ENCODE peak calls at places on chromosome 4, in four cellular contexts. C is GM12878, X is K562, N is HepG2. A is an unnamed sample.

GRCh38 chr4:102734591-102735385 is 26.0 kb downstream of the MANBA start:
- DNase-seq in C (peak; percentile 39), X (no peak), N (peak; percentile 65), A (no peak)

GRCh38 chr4:120452006-120452405 is 385.4 kb upstream of the MAD2L1 start:
- DNase-seq in C (no peak), X (no peak), N (no peak), A (no peak)

GRCh38 chr4:69995526-69996016 is at the start of gene STATH:
- DNase-seq in C (no peak), X (no peak), N (no peak), A (no peak)

GRCh38 chr4:76782837-76783236 is 115.1 kb downstream of the SOWAHB start:
- DNase-seq in C (no peak), X (no peak), N (no peak), A (no peak)

GRCh38 chr4:142554412-142554811 is 291.7 kb downstream of the INPP4B start:
- DNase-seq in C (no peak), X (no peak), N (no peak), A (no peak)

GRCh38 chr4:52312722-52313121 is 261.6 kb downstream of the SPATA18 start:
- DNase-seq in C (no peak), X (no peak), N (no peak), A (no peak)

GRCh38 chr4:138241281-138242075 is 671 bp downstream of the SLC7A11 start:
- DNase-seq in C (no peak), X (peak; percentile 35), N (no peak), A (no peak)

GRCh38 chr4:85246055-85246454 is 228.9 kb upstream of the ARHGAP24 start:
- DNase-seq in C (no peak), X (no peak), N (no peak), A (no peak)

GRCh38 chr4:103998752-103999151 is 279.0 kb upstream of the TACR3 start:
- DNase-seq in C (no peak), X (no peak), N (no peak), A (no peak)

GRCh38 chr4:5954056-5954760 is 61.3 kb upstream of the CRMP1 start:
- DNase-seq in C (no peak), X (no peak), N (no peak), A (no peak)

GRCh38 chr4:82984459-82984858 is 26.2 kb downstream of the LIN54 start:
- DNase-seq in C (no peak), X (peak; percentile 29), N (peak; percentile 10), A (no peak)

GRCh38 chr4:76091052-76091451 is 16.5 kb downstream of the ART3 start:
- DNase-seq in C (no peak), X (no peak), N (no peak), A (no peak)

GRCh38 chr4:115841873-115842272 is 728.5 kb upstream of the NDST4 start:
- DNase-seq in C (no peak), X (no peak), N (no peak), A (no peak)

GRCh38 chr4:151745727-151746231 is 15.0 kb downstream of the GATB start:
- DNase-seq in C (no peak), X (peak; percentile 26), N (no peak), A (no peak)

GRCh38 chr4:16116493-16116990 is 32.7 kb upstream of the PROM1 start:
- DNase-seq in C (no peak), X (no peak), N (peak; percentile 73), A (no peak)

DNA sequence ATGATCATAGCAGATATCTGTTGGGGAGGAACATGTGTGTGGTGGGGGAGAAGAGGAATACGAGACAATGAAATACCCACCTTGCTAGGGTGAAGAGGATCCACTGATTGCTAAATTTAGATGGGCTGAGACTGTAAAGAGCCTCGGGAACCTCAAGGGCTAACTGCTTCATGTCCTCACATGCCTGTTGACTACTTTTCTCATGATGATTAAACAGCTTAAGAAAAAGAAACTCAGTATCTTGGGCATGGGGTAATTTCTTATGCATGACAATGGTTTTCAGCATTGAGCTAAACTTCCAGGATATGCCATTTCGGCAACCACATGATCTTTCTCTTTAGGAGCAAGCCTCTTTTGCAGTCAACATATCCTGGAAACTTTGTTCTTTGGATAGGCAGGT is 3.9 kb upstream of the LNX1 start:
- DNase-seq in C (no peak), X (no peak), N (no peak), A (no peak)
- TF ChIP-seq ESRRA in C (no peak), X (no peak), N (no peak), A (no peak)

GRCh38 chr4:169313732-169314131 is 43.0 kb upstream of the SH3RF1 start:
- DNase-seq in C (no peak), X (no peak), N (no peak), A (no peak)

GRCh38 chr4:169311643-169312365 is 41.0 kb upstream of the SH3RF1 start:
- DNase-seq in C (peak; percentile 30), X (peak; percentile 32), N (peak; percentile 73), A (peak; percentile 30)

GRCh38 chr4:169312690-169313422 is 42.1 kb upstream of the SH3RF1 start:
- DNase-seq in C (no peak), X (no peak), N (no peak), A (no peak)

GRCh38 chr4:169314906-169315305 is 44.1 kb upstream of the SH3RF1 start:
- DNase-seq in C (no peak), X (no peak), N (peak; percentile 91), A (no peak)

DNA sequence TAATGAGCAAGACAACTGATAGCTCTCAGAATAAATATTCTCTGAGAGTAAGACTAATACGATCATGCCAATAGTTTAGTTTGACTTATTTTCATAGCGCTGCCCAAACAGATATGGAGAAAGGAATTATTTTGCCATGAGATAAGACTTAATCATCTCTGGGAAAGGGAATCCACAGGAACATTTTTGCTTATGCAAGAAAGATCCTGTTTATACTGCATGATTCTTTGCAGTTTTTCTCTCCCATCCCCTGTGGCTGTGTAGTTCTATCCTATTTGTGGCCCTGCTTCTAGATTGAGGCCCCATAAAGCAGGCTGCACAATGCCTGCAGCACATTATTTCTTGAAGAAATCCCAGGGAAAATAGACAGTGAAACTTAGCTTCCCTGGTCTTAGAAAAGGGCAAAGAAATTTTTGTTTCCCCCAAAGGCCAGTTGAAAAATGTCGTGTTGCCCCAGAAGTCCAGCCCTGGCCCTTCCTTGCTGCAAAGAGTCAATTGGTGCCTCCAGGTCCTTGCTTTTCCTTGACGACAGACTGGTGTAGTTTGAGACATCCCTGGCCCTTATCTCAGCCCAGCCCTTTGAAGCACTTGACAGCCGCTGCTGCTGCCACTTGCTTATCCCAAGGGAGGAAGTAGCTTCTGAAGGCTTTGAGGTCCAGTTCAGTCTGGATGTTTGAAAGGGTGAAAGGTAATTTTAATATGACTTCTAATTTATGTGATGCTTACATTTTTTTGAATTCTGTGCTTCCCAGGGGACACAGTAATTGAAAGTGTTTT is 45.0 kb upstream of the SH3RF1 start:
- DNase-seq in C (no peak), X (no peak), N (no peak), A (no peak)
- TF ChIP-seq NR2C2 in C (no peak), X (no peak), N (no peak), A (no peak)

GRCh38 chr4:112938461-112939058 is 110.9 kb upstream of the ANK2 start:
- DNase-seq in C (no peak), X (no peak), N (peak; percentile 14), A (no peak)
- TF ChIP-seq ESRRA in C (no peak), X (no peak), N (no peak), A (no peak)

GRCh38 chr4:169846396-169846795 is 88.7 kb upstream of the HPF1 start:
- DNase-seq in C (no peak), X (no peak), N (no peak), A (no peak)
- TF ChIP-seq NR2C2 in C (no peak), X (no peak), N (no peak), A (no peak)

DNA sequence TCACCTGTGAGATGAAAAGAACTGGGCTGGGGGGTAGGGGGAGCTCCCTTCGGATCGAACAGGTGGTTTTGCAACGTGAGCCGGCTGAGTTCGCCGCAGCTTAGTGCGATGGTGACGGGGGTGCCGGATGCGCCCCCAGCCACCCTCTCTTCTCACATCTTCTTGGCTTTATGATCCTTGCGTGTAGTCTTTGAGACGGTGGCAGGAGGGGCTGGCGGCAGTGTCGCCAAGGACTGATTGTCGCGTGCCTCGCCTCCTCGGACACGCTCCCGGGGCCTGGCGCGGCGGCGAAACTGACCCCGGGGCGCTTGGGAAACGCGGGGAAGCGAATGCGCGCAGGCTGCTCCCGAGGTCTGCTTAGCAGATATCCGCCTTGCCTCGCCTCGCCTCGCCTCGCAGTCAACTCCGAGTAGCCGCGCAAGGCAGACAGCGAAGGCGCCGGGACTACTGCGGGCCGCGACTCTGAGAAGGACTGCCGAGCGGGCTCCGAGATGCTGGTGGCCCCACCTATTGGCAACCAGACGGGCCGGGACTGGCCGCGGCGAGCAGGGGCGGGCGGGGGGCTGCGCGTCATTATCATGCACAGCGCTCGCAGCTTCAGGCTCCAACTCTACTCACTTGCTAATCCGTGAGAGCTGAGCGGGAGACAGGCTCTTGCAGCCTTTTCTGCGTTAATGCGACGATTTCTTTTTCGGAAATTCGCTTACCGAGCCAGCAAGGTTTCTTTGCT is 1.5 kb downstream of the GRID2 start:
- DNase-seq in C (no peak), X (no peak), N (no peak), A (peak; percentile 96)
- TF ChIP-seq ESRRA in C (no peak), X (no peak), N (no peak), A (no peak)

GRCh38 chr4:55851885-55852284 is 1.6 kb upstream of the EXOC1 start:
- DNase-seq in C (no peak), X (no peak), N (peak; percentile 70), A (no peak)
- TF ChIP-seq NR2C2 in C (no peak), X (no peak), N (no peak), A (no peak)

GRCh38 chr4:111934294-111934693 is 211.0 kb upstream of the FAM241A start:
- DNase-seq in C (no peak), X (no peak), N (no peak), A (no peak)
- TF ChIP-seq ESRRA in C (no peak), X (no peak), N (no peak), A (no peak)

GRCh38 chr4:1337951-1338751 is 8.9 kb upstream of the UVSSA start:
- DNase-seq in C (no peak), X (no peak), N (no peak), A (no peak)

GRCh38 chr4:1338752-1339414 is 8.1 kb upstream of the UVSSA start:
- DNase-seq in C (no peak), X (no peak), N (no peak), A (no peak)

GRCh38 chr4:1336079-1336478 is 10.9 kb upstream of the UVSSA start:
- DNase-seq in C (no peak), X (no peak), N (peak; percentile 66), A (no peak)

GRCh38 chr4:1339489-1339888 is 7.5 kb upstream of the UVSSA start:
- DNase-seq in C (no peak), X (no peak), N (no peak), A (no peak)

GRCh38 chr4:1337376-1337831 is 9.6 kb upstream of the UVSSA start:
- DNase-seq in C (no peak), X (no peak), N (peak; percentile 29), A (no peak)
- TF ChIP-seq NR2C2 in C (no peak), X (no peak), N (no peak), A (no peak)

DNA sequence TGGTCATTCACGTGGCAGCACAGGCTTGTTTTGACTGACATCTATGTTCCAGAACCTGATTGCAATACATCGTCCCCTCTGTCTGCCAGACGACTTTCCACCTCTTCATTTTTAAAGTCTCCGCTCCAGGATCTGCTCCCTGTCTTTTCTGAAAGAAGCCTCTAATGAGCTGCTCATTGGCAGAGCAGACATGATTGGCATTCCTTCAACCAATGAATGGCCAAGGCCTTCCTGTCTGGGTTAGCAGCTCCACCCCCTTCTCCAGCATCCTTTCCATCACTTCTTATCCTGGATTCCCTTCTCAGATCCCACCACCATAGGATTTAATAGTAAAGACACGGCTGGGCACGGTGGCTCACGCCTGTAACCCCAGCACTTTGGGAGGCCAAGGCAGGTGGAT is 202.7 kb upstream of the KLF3 start:
- DNase-seq in C (no peak), X (no peak), N (no peak), A (no peak)
- TF ChIP-seq ESRRA in C (no peak), X (no peak), N (no peak), A (no peak)

GRCh38 chr4:178955614-178956013 is 1513.4 kb upstream of the AGA start:
- DNase-seq in C (no peak), X (no peak), N (no peak), A (no peak)
- TF ChIP-seq NR2C2 in C (no peak), X (no peak), N (no peak), A (no peak)

A was measured in WTC11.